ENCODE peak calls at places on chromosomes 3 and 15, in four cellular contexts. P is HEK293T, L is HepG2, J is K562. Q is an unnamed sample.

GRCh38 chr15:67885848-67886247 is 46.0 kb upstream of the RNU6-1 start:
- DNase-seq in P (no peak), L (no peak), J (no peak), Q (no peak)

GRCh38 chr15:70114226-70114625 is 16.5 kb upstream of the TLE3 start:
- DNase-seq in P (no peak), L (no peak), J (no peak), Q (no peak)

GRCh38 chr3:129688310-129688895 is 81.9 kb upstream of the PLXND1 start:
- DNase-seq in P (no peak), L (peak; percentile 78), J (no peak), Q (peak; percentile 68)

GRCh38 chr3:138593488-138594149 is 441 bp downstream of the CEP70 start:
- DNase-seq in P (no peak), L (peak; percentile 6), J (peak; percentile 20), Q (no peak)

GRCh38 chr3:122298239-122298638 is 26.8 kb upstream of the CSTA start:
- DNase-seq in P (no peak), L (no peak), J (no peak), Q (no peak)

GRCh38 chr3:191328963-191329653 is at the start of gene CCDC50:
- DNase-seq in P (peak; percentile 45), L (peak; percentile 77), J (peak; percentile 88), Q (peak; percentile 82)

GRCh38 chr3:100045696-100046095 is 68.6 kb downstream of the FILIP1L start:
- DNase-seq in P (no peak), L (no peak), J (no peak), Q (peak; percentile 21)

GRCh38 chr15:70569139-70569717 is 194.1 kb downstream of the UACA start:
- DNase-seq in P (no peak), L (peak; percentile 68), J (peak; percentile 5), Q (no peak)

GRCh38 chr3:133996251-133996661 is 33.5 kb downstream of the SLCO2A1 start:
- DNase-seq in P (no peak), L (no peak), J (no peak), Q (no peak)

GRCh38 chr15:88970232-88970631 is 57.1 kb upstream of the MFGE8 start:
- DNase-seq in P (no peak), L (no peak), J (no peak), Q (no peak)

GRCh38 chr3:99850608-99851007 is 32.9 kb downstream of the CMSS1 start:
- DNase-seq in P (no peak), L (no peak), J (no peak), Q (no peak)

GRCh38 chr15:74504418-74504817 is 36.6 kb upstream of the ARID3B start:
- DNase-seq in P (no peak), L (no peak), J (no peak), Q (no peak)

GRCh38 chr15:40067921-40068624 is 29.1 kb upstream of the SRP14 start:
- DNase-seq in P (no peak), L (no peak), J (no peak), Q (no peak)

GRCh38 chr3:4595709-4596108 is 102.6 kb downstream of the ITPR1 start:
- DNase-seq in P (peak; percentile 32), L (no peak), J (no peak), Q (no peak)

GRCh38 chr15:89307791-89308190 is 26.8 kb downstream of the POLG start:
- DNase-seq in P (no peak), L (no peak), J (no peak), Q (no peak)

GRCh38 chr3:144097144-144097543 is 125.5 kb downstream of the DIPK2A start:
- DNase-seq in P (no peak), L (no peak), J (no peak), Q (no peak)

GRCh38 chr3:118813472-118813871 is 221.2 kb downstream of the IGSF11 start:
- DNase-seq in P (no peak), L (no peak), J (no peak), Q (no peak)

GRCh38 chr3:133991209-133991608 is 38.5 kb downstream of the SLCO2A1 start:
- DNase-seq in P (no peak), L (no peak), J (no peak), Q (no peak)

GRCh38 chr3:119368243-119368800 is 74.1 kb downstream of the ARHGAP31 start:
- DNase-seq in P (no peak), L (no peak), J (no peak), Q (no peak)

GRCh38 chr3:40309925-40310635 is 573 bp downstream of the EIF1B start:
- DNase-seq in P (peak; percentile 37), L (peak; percentile 35), J (peak; percentile 51), Q (peak; percentile 45)

GRCh38 chr15:74815121-74815933 is 2.7 kb downstream of the LMAN1L start:
- DNase-seq in P (no peak), L (no peak), J (no peak), Q (no peak)

GRCh38 chr15:89101302-89102191 is 13.3 kb downstream of the ABHD2 start:
- DNase-seq in P (no peak), L (peak; percentile 45), J (no peak), Q (no peak)

GRCh38 chr3:81214626-81215025 is 546.8 kb downstream of the GBE1 start:
- DNase-seq in P (no peak), L (no peak), J (no peak), Q (no peak)

GRCh38 chr3:126858887-126859286 is 124.0 kb upstream of the PLXNA1 start:
- DNase-seq in P (no peak), L (no peak), J (no peak), Q (no peak)

GRCh38 chr3:137259089-137259488 is 301.3 kb downstream of the IL20RB start:
- DNase-seq in P (no peak), L (no peak), J (no peak), Q (no peak)

GRCh38 chr3:132445812-132446211 is 28.5 kb downstream of the DNAJC13 start:
- DNase-seq in P (no peak), L (no peak), J (no peak), Q (no peak)

GRCh38 chr3:155744091-155744625 is 713 bp downstream of the PLCH1 start:
- DNase-seq in P (peak; percentile 87), L (peak; percentile 48), J (peak; percentile 74), Q (peak; percentile 87)

DNA sequence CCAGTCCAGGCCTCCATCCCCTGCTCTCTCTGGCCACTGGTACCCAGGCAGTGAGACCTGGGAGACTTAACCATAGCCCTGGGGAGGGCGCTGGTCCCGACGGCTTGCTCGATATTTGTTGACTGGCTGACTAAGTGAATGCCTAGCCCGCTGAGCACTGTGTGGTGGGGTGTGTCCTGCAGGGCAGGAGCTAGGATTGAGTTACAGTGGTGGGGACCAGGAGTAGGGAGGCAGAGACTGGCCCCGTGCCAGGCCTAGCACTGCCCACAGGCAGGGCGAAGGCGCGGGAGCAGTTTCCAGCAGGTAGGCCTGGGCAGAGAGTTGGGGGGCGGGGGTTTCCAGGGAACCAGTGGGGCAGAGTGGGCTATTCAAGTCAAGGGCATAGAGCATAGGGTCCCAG is at the start of gene VILL:
- DNase-seq in P (no peak), L (no peak), J (no peak), Q (no peak)
- TF ChIP-seq ELF4 in P (no peak), L (no peak), J (no peak), Q (no peak)

GRCh38 chr15:35702946-35703495 is 157.1 kb upstream of the DPH6 start:
- DNase-seq in P (no peak), L (no peak), J (no peak), Q (no peak)
- TF ChIP-seq ELF4 in P (no peak), L (no peak), J (no peak), Q (no peak)

DNA sequence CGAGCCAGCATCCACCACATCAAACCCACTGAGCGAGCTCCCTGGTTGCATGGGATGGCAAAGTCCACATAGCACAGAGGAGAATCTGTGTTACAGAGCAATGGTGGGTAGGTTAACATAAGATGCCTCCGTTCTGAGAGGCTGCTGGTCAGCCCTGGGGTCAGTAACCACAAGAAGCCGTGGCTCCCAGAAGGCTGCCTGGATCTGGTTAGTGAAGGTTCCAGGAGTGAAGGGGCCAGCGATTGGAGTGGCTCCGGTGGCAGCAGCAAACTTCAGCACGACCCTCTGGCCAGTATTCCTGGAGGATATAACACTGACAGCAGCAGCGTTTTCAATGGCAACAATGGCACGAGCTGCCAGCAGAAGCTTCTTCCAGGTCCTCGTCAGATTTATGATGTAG is 18.4 kb upstream of the PIGZ start:
- DNase-seq in P (no peak), L (no peak), J (no peak), Q (no peak)
- TF ChIP-seq ELF4 in P (no peak), L (no peak), J (no peak), Q (no peak)

DNA sequence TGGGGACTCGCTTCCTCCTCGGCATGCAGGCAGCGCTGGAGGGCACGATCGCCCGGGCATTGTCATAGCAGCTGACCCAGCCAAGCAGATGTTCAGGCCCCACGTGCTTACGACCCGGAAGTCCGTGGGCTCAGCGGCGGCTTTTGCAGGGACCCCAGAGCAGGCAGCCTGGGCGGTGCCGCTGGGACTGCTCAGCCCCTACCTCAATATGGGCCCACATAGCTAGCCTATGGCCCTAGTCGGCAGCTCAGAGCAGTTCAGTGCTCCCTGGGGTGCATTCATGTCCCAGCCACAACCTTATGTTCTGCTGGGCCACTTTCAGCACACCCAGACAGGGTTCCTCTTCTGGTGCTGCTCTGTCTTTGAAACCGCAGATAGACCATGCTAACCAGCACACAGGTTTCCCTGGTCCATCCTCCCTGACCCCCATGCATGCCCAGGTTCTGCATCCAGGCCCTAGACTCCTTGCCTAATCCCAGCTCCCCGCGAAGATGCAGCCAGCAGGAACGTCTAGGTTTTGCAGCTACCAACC is 10.4 kb upstream of the EIF4A2 start:
- DNase-seq in P (no peak), L (no peak), J (no peak), Q (peak; percentile 40)
- TF ChIP-seq ELF4 in P (no peak), L (no peak), J (no peak), Q (no peak)

GRCh38 chr3:114127517-114127916 is 51.3 kb downstream of the DRD3 start:
- DNase-seq in P (no peak), L (no peak), J (no peak), Q (no peak)

GRCh38 chr3:114132500-114132899 is 46.4 kb downstream of the DRD3 start:
- DNase-seq in P (no peak), L (no peak), J (no peak), Q (no peak)

GRCh38 chr3:114126461-114126860 is 52.4 kb downstream of the DRD3 start:
- DNase-seq in P (no peak), L (no peak), J (no peak), Q (no peak)

GRCh38 chr3:114128231-114128630 is 50.6 kb downstream of the DRD3 start:
- DNase-seq in P (no peak), L (no peak), J (no peak), Q (no peak)

DNA sequence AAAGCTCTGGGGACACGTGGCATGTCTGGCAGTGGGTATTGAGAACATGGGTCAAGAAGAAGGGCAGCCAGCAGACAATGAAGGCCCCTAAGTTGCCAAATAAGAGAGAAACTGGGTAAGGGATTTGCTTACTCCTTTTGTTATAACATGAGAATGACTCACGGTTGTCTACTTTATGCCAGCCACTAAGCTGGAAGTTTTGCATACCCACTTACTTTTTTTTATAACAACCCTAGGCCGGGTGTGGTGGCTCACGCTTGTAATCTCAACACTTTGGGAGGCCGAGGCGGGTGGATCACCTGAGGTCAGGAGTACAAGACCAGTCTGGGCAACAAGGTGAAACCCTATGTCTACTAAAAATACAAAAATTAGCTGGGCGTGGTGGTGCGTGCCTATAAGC is 50.0 kb downstream of the DRD3 start:
- DNase-seq in P (no peak), L (no peak), J (no peak), Q (no peak)
- TF ChIP-seq ELF4 in P (no peak), L (no peak), J (no peak), Q (no peak)

DNA sequence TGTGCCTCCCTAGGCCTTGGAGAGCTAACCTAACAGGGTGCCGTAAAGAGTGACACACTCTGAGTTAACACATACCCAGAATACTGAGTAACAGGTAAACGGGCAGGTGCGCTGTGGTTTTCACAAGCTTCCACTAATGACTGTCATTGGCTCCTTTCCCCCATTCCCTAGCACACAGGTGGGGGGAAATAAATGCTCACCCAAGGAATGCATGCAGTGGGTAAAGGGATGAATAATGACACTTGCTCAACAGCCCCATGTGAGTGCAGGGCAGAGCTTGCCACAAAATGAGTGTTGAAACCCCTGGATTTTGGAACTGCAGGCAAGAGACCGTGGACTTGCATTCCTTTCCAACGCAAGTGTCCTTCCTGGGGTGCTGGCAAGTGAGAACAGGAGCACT is 57.6 kb downstream of the ADAMTS17 start:
- DNase-seq in P (no peak), L (no peak), J (no peak), Q (no peak)
- TF ChIP-seq ELF4 in P (no peak), L (no peak), J (no peak), Q (no peak)